ENCODE peak calls at places on chromosomes 1 and 21, in four cellular contexts. F is GM12878, R is H1, Y is K562. A is an unnamed sample.

GRCh38 chr21:36097427-36098230 is 27.8 kb downstream of the CBR1 start:
- DNase-seq in F (peak; percentile 55), R (no peak), Y (peak; percentile 67), A (no peak)

GRCh38 chr1:239803666-239804228 is 287.9 kb upstream of the FMN2 start:
- DNase-seq in F (no peak), R (no peak), Y (no peak), A (no peak)

GRCh38 chr1:199735660-199736059 is 291.9 kb upstream of the NR5A2 start:
- DNase-seq in F (no peak), R (no peak), Y (no peak), A (no peak)

GRCh38 chr1:3127738-3128137 is 58.7 kb downstream of the PRDM16 start:
- DNase-seq in F (no peak), R (no peak), Y (no peak), A (no peak)

GRCh38 chr1:244603498-244603897 is 49.4 kb upstream of the DESI2 start:
- DNase-seq in F (no peak), R (no peak), Y (peak; percentile 42), A (peak; percentile 43)

GRCh38 chr1:238396140-238396539 is 505.4 kb upstream of the ZP4 start:
- DNase-seq in F (no peak), R (no peak), Y (no peak), A (no peak)

GRCh38 chr1:1281533-1282321 is 1.5 kb downstream of the SCNN1D start:
- DNase-seq in F (no peak), R (no peak), Y (no peak), A (peak; percentile 55)

GRCh38 chr1:114040273-114041043 is 61.2 kb downstream of the OLFML3 start:
- DNase-seq in F (no peak), R (no peak), Y (no peak), A (no peak)

GRCh38 chr21:43207043-43207315 is 38.2 kb downstream of the CRYAA start:
- DNase-seq in F (no peak), R (no peak), Y (no peak), A (no peak)

GRCh38 chr1:233151850-233152249 is 143.7 kb downstream of the PCNX2 start:
- DNase-seq in F (no peak), R (no peak), Y (no peak), A (no peak)

GRCh38 chr21:40425981-40426380 is 421.0 kb downstream of the DSCAM start:
- DNase-seq in F (no peak), R (no peak), Y (no peak), A (peak; percentile 35)
- TF ChIP-seq NRF1 in F (no peak), R (no peak), Y (no peak), A (no peak)

GRCh38 chr1:201970334-201971159 is 11.9 kb upstream of the RNPEP start:
- DNase-seq in F (no peak), R (no peak), Y (no peak), A (peak; percentile 62)
- TF ChIP-seq NRF1 in F (no peak), R (no peak), Y (no peak), A (no peak)

GRCh38 chr1:156493154-156493631 is 7.4 kb downstream of the MEF2D start:
- DNase-seq in F (no peak), R (no peak), Y (no peak), A (no peak)
- TF ChIP-seq NRF1 in F (no peak), R (no peak), Y (no peak), A (no peak)

GRCh38 chr1:229556551-229556950 is 2.0 kb downstream of the ABCB10 start:
- DNase-seq in F (no peak), R (no peak), Y (peak; percentile 57), A (no peak)
- TF ChIP-seq NRF1 in F (no peak), R (no peak), Y (no peak), A (no peak)